ENCODE peak calls at places on chromosomes 13 and 19, in five cellular contexts. M is SK-N-SH, H is HCT116, Q is GM12878, U is HepG2. T is an unnamed sample.

GRCh38 chr13:36913463-36913862 is 6.6 kb downstream of the SMAD9 start:
- DNase-seq in Q (no peak), M (no peak), U (no peak), H (no peak), T (no peak)

GRCh38 chr19:31000913-31001312 is 348.3 kb downstream of the TSHZ3 start:
- DNase-seq in M (no peak), U (no peak), Q (no peak), H (no peak), T (no peak)

GRCh38 chr19:11273288-11273687 is 11.0 kb upstream of the DOCK6 start:
- DNase-seq in M (no peak), Q (no peak), H (no peak), U (no peak), T (no peak)

GRCh38 chr19:3610745-3611717 is 4.4 kb upstream of the TBXA2R start:
- DNase-seq in Q (no peak), H (no peak), U (no peak), M (no peak), T (no peak)

GRCh38 chr19:40982594-40983101 is 8.4 kb upstream of the CYP2B6 start:
- DNase-seq in H (no peak), U (no peak), M (no peak), Q (no peak), T (no peak)

GRCh38 chr19:50835785-50836542 is 2.6 kb upstream of the KLK15 start:
- DNase-seq in Q (peak; percentile 26), M (peak; percentile 96), H (peak; percentile 57), U (peak; percentile 38), T (no peak)

GRCh38 chr19:1725100-1726064 is 27.9 kb upstream of the ONECUT3 start:
- DNase-seq in Q (no peak), U (peak; percentile 25), H (no peak), M (peak; percentile 100), T (no peak)

GRCh38 chr19:3585301-3586123 is at the start of gene GIPC3:
- DNase-seq in H (no peak), Q (no peak), U (no peak), M (peak; percentile 73), T (no peak)

GRCh38 chr13:41428155-41428554 is 29.2 kb upstream of the RGCC start:
- DNase-seq in Q (no peak), M (peak; percentile 65), U (no peak), H (no peak), T (no peak)

GRCh38 chr13:106471957-106472543 is 63.4 kb downstream of the EFNB2 start:
- DNase-seq in U (peak; percentile 1), Q (no peak), H (peak; percentile 95), M (peak; percentile 24), T (peak; percentile 1)

GRCh38 chr19:46924874-46925547 is 64.2 kb downstream of the ARHGAP35 start:
- DNase-seq in U (no peak), Q (no peak), M (no peak), H (no peak), T (no peak)

GRCh38 chr19:43438291-43439162 is 23.8 kb downstream of the TEX101 start:
- DNase-seq in H (no peak), U (no peak), Q (no peak), M (peak; percentile 80), T (no peak)

GRCh38 chr13:30108913-30109237 is 198.5 kb downstream of the KATNAL1 start:
- DNase-seq in M (no peak), Q (no peak), U (peak; percentile 33), H (no peak), T (no peak)

GRCh38 chr13:52002361-52002760 is 8.9 kb downstream of the ATP7B start:
- DNase-seq in Q (no peak), M (no peak), H (no peak), U (no peak), T (no peak)

GRCh38 chr13:51999525-51999924 is 11.7 kb downstream of the ATP7B start:
- DNase-seq in M (no peak), Q (no peak), H (no peak), U (no peak), T (no peak)

GRCh38 chr13:52003551-52003950 is 7.7 kb downstream of the ATP7B start:
- DNase-seq in U (no peak), H (no peak), M (no peak), Q (no peak), T (no peak)

GRCh38 chr13:51998723-51999471 is 12.4 kb downstream of the ATP7B start:
- DNase-seq in H (no peak), Q (no peak), M (no peak), U (peak; percentile 77), T (no peak)

GRCh38 chr13:52001120-52001731 is 10.0 kb downstream of the ATP7B start:
- DNase-seq in Q (no peak), H (peak; percentile 32), M (peak; percentile 64), U (peak; percentile 59), T (no peak)
- TF ChIP-seq SIN3A in Q (no peak), H (no peak), M (no peak), U (no peak), T (no peak)

DNA sequence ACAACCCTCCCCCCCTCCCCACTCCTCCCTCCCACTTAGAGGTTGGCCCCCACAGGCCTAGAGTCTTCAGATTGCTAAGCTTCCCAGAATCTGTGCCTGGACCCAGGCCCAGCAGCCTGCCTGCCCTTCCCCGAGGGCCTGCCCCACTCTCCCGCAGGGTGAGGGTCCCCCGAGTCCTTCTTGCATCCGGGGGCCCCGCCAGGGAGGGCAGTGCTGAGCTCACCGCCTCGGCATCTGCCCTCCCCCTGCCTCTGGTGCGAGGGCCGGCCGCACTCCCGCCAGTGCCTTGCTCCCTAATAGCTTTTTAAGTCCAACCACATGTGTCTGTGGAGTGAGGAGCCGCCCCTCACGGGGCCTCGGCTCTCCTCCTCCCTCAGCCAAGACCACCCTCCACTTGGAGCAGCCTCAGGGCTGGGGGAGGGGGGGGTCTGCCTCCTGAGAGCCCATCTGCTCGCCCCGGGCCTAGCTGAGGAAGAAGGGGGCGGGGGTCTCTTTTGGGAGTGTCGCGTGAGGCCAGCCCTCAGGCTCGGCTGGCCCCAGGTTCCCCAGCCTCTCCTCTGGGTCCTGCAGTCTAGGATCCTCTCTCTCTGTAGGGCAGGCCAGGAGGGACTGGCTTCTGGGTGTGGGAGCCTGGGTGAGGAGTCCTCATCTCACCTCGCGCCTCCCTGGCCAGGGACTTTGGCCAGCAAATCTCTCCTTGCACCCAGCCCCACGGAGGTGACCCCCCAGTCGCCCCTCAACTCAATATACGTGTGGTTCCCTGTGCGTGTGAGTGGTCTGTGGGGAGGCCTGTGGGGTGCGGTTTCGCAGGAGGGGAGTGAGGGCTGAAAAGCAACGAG is 47.2 kb downstream of the LYL1 start:
- DNase-seq in M (peak; percentile 89), U (no peak), H (no peak), Q (no peak), T (no peak)
- H3K4me3 ChIP-seq in M (peak overlapping the region; percentile 47), U (peak overlapping the region; percentile 14), H (peak overlapping the region; percentile 31), Q (no peak overlapping the region), T (peak overlapping the region; percentile 20)

GRCh38 chr19:38893341-38893771 is 6.1 kb downstream of the SIRT2 start:
- DNase-seq in M (no peak), U (no peak), H (no peak), Q (no peak), T (no peak)
- H3K4me1 ChIP-seq in M (peaks cover 2% of the 10 kb centered on the region), U (peaks cover 9% of the 10 kb centered on the region), H (peaks cover under 1% of the 10 kb centered on the region), Q (peaks cover 3% of the 10 kb centered on the region), T (peaks cover 4% of the 10 kb centered on the region)

DNA sequence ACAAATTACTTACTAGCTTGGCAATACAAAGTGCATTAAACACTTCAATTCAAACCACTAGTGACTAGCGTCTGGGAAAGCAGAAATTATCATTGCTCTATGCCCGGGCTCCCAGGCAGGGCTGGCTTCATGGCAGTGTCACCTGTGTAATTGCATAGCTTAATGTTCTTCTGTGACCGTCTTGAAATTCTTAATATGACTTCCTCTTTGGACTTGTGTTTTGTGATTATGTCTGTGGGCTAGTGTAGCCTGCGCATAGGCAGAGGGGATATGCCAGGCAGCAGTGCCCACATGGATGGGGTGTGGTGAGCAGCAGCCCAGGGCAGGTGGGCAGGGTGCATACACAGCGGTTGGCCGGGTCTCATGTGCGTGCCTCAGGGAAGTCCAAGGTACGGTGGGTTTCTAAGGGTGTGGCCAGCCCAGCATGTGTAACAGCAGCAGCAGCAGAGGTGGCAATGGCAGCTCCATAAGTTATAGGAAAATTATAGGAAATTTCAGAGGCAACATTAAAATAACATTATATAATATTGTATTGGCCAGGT is 60.3 kb downstream of the KL start:
- DNase-seq in U (no peak), Q (no peak), H (no peak), M (no peak), T (no peak)
- TF ChIP-seq SIN3A in U (no peak), Q (no peak), H (no peak), M (no peak), T (no peak)

GRCh38 chr19:39372047-39372802 is 18.7 kb downstream of the PAF1 start:
- DNase-seq in H (no peak), M (no peak), U (no peak), Q (no peak), T (no peak)
- H3K4me3 ChIP-seq in H (no peak overlapping the region), M (no peak overlapping the region), U (no peak overlapping the region), Q (no peak overlapping the region), T (no peak overlapping the region)

GRCh38 chr13:33109319-33109718 is 93.1 kb downstream of the KL start:
- DNase-seq in H (no peak), Q (no peak), M (no peak), U (no peak), T (no peak)

GRCh38 chr13:33110386-33110712 is 94.1 kb downstream of the KL start:
- DNase-seq in Q (no peak), H (no peak), U (no peak), M (no peak), T (no peak)

GRCh38 chr13:33109801-33110200 is 93.6 kb downstream of the KL start:
- DNase-seq in U (no peak), H (no peak), M (no peak), Q (no peak), T (peak; percentile 10)

GRCh38 chr13:33107403-33107760 is 91.2 kb downstream of the KL start:
- DNase-seq in Q (no peak), H (no peak), M (no peak), U (no peak), T (no peak)

DNA sequence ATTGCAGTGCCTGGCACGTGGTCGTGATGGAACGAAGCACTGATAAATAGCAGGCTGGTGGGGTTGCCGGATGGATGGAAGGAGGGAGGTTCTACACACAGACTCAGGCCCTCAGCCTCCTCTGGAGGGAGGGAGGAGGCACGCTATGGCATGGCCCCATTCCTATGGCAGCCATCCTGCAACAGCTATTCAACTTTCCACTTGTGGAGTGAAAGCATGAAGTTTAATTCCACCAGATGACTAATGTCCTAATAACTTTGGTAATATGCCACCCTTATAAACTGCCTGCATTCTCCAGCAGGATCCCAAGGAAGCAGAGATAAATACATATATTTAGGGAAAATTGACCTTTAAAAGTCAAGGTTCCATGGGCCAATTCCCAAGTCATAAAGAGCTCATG is 92.4 kb downstream of the KL start:
- DNase-seq in M (no peak), U (no peak), H (no peak), Q (no peak), T (no peak)
- H3K4me1 ChIP-seq in M (peaks cover 9% of the 10 kb centered on the region), U (peaks cover 29% of the 10 kb centered on the region), H (no peaks in the 10 kb centered on the region), Q (peaks cover 60% of the 10 kb centered on the region), T (no peaks in the 10 kb centered on the region)

GRCh38 chr19:29535432-29535831 is 9.6 kb downstream of the VSTM2B start:
- DNase-seq in U (no peak), Q (no peak), M (no peak), H (no peak), T (no peak)
- TF ChIP-seq SIN3A in U (no peak), Q (no peak), M (no peak), H (no peak), T (no peak)

GRCh38 chr13:113216165-113217056 is 7.0 kb downstream of the CUL4A start:
- DNase-seq in U (peak; percentile 45), M (no peak), H (peak; percentile 56), Q (no peak), T (no peak)
- H3K4me3 ChIP-seq in U (no peak overlapping the region), M (peak overlapping the region; percentile 5), H (no peak overlapping the region), Q (no peak overlapping the region), T (no peak overlapping the region)